ENCODE peak calls at places on chromosomes 11 and 22, in nine cellular contexts. One of them, this sample, is unnamed.
A peak's percentile ranks its signal among the peaks of the same experiment; 100 is the strongest.

GRCh38 chr22:46419754-46420571 is 84.4 kb downstream of the TRMU start:
- DNase-seq in K562: no peak
- DNase-seq in tibial artery: no peak
- DNase-seq in lower lobe of right lung: no peak
- DNase-seq in fibroblast of mammary gland: no peak
- DNase-seq in A549: no peak
- DNase-seq in cardiac fibroblast: no peak
- DNase-seq in fibroblast of pulmonary artery: no peak
- DNase-seq in heart right ventricle: no peak
- DNase-seq in this sample: no peak

GRCh38 chr11:31645747-31646146 is 136.2 kb downstream of the ELP4 start:
- DNase-seq in K562: peak; percentile 23
- DNase-seq in tibial artery: no peak
- DNase-seq in lower lobe of right lung: no peak
- DNase-seq in fibroblast of mammary gland: peak; percentile 91
- DNase-seq in A549: peak; percentile 76
- DNase-seq in cardiac fibroblast: peak; percentile 83
- DNase-seq in fibroblast of pulmonary artery: peak; percentile 92
- DNase-seq in heart right ventricle: no peak
- DNase-seq in this sample: peak; percentile 41

GRCh38 chr11:73757598-73757997 is 3.3 kb downstream of the RAB6A start:
- DNase-seq in K562: no peak
- DNase-seq in tibial artery: no peak
- DNase-seq in lower lobe of right lung: no peak
- DNase-seq in fibroblast of mammary gland: peak; percentile 18
- DNase-seq in A549: no peak
- DNase-seq in cardiac fibroblast: no peak
- DNase-seq in fibroblast of pulmonary artery: peak; percentile 17
- DNase-seq in heart right ventricle: no peak
- DNase-seq in this sample: no peak

GRCh38 chr11:2214527-2215229 is 43.1 kb upstream of the TH start:
- DNase-seq in K562: no peak
- DNase-seq in tibial artery: no peak
- DNase-seq in lower lobe of right lung: peak; percentile 29
- DNase-seq in fibroblast of mammary gland: no peak
- DNase-seq in A549: no peak
- DNase-seq in cardiac fibroblast: no peak
- DNase-seq in fibroblast of pulmonary artery: no peak
- DNase-seq in heart right ventricle: no peak
- DNase-seq in this sample: no peak

GRCh38 chr11:27204527-27204926 is 158.5 kb downstream of the CCDC34 start:
- DNase-seq in K562: peak; percentile 61
- DNase-seq in tibial artery: no peak
- DNase-seq in lower lobe of right lung: no peak
- DNase-seq in fibroblast of mammary gland: peak; percentile 42
- DNase-seq in A549: peak; percentile 60
- DNase-seq in cardiac fibroblast: peak; percentile 28
- DNase-seq in fibroblast of pulmonary artery: no peak
- DNase-seq in heart right ventricle: no peak
- DNase-seq in this sample: no peak

GRCh38 chr11:3609416-3610265 is 32.2 kb downstream of the ART5 start:
- DNase-seq in K562: peak; percentile 70
- DNase-seq in tibial artery: no peak
- DNase-seq in lower lobe of right lung: no peak
- DNase-seq in fibroblast of mammary gland: peak; percentile 42
- DNase-seq in A549: peak; percentile 47
- DNase-seq in cardiac fibroblast: peak; percentile 56
- DNase-seq in fibroblast of pulmonary artery: peak; percentile 57
- DNase-seq in heart right ventricle: no peak
- DNase-seq in this sample: no peak

GRCh38 chr22:42383851-42384417 is 48.3 kb downstream of the NFAM1 start:
- DNase-seq in K562: no peak
- DNase-seq in tibial artery: no peak
- DNase-seq in lower lobe of right lung: no peak
- DNase-seq in fibroblast of mammary gland: no peak
- DNase-seq in A549: no peak
- DNase-seq in cardiac fibroblast: no peak
- DNase-seq in fibroblast of pulmonary artery: no peak
- DNase-seq in heart right ventricle: no peak
- DNase-seq in this sample: no peak

GRCh38 chr22:20672082-20672424 is 101.9 kb upstream of the SERPIND1 start:
- DNase-seq in K562: no peak
- DNase-seq in tibial artery: no peak
- DNase-seq in lower lobe of right lung: no peak
- DNase-seq in fibroblast of mammary gland: no peak
- DNase-seq in A549: no peak
- DNase-seq in cardiac fibroblast: no peak
- DNase-seq in fibroblast of pulmonary artery: no peak
- DNase-seq in heart right ventricle: no peak
- DNase-seq in this sample: no peak

GRCh38 chr11:124746621-124747243 is 5.3 kb downstream of the VSIG2 start:
- DNase-seq in K562: peak; percentile 73
- DNase-seq in tibial artery: peak; percentile 91
- DNase-seq in lower lobe of right lung: peak; percentile 91
- DNase-seq in fibroblast of mammary gland: peak; percentile 41
- DNase-seq in A549: peak; percentile 84
- DNase-seq in cardiac fibroblast: peak; percentile 74
- DNase-seq in fibroblast of pulmonary artery: peak; percentile 57
- DNase-seq in heart right ventricle: peak; percentile 82
- DNase-seq in this sample: no peak

GRCh38 chr11:119100246-119100959 is 1.2 kb downstream of the DPAGT1 start:
- DNase-seq in K562: peak; percentile 64
- DNase-seq in tibial artery: no peak
- DNase-seq in lower lobe of right lung: no peak
- DNase-seq in fibroblast of mammary gland: peak; percentile 65
- DNase-seq in A549: peak; percentile 51
- DNase-seq in cardiac fibroblast: peak; percentile 75
- DNase-seq in fibroblast of pulmonary artery: peak; percentile 66
- DNase-seq in heart right ventricle: no peak
- DNase-seq in this sample: no peak

GRCh38 chr11:118078972-118079411 is 2.1 kb downstream of the TMPRSS4 start:
- DNase-seq in K562: no peak
- DNase-seq in tibial artery: no peak
- DNase-seq in lower lobe of right lung: no peak
- DNase-seq in fibroblast of mammary gland: no peak
- DNase-seq in A549: no peak
- DNase-seq in cardiac fibroblast: no peak
- DNase-seq in fibroblast of pulmonary artery: no peak
- DNase-seq in heart right ventricle: no peak
- DNase-seq in this sample: no peak

GRCh38 chr11:122344281-122344680 is 228.3 kb upstream of the BLID start:
- DNase-seq in K562: no peak
- DNase-seq in tibial artery: no peak
- DNase-seq in lower lobe of right lung: no peak
- DNase-seq in fibroblast of mammary gland: peak; percentile 95
- DNase-seq in A549: no peak
- DNase-seq in cardiac fibroblast: peak; percentile 97
- DNase-seq in fibroblast of pulmonary artery: peak; percentile 90
- DNase-seq in heart right ventricle: no peak
- DNase-seq in this sample: peak; percentile 55

GRCh38 chr11:120577624-120578363 is 66.2 kb downstream of the GRIK4 start:
- DNase-seq in K562: no peak
- DNase-seq in tibial artery: no peak
- DNase-seq in lower lobe of right lung: peak; percentile 10
- DNase-seq in fibroblast of mammary gland: no peak
- DNase-seq in A549: no peak
- DNase-seq in cardiac fibroblast: no peak
- DNase-seq in fibroblast of pulmonary artery: no peak
- DNase-seq in heart right ventricle: no peak
- DNase-seq in this sample: no peak

GRCh38 chr11:113179181-113179701 is 135.1 kb upstream of the TTC12 start:
- DNase-seq in K562: no peak
- DNase-seq in tibial artery: no peak
- DNase-seq in lower lobe of right lung: no peak
- DNase-seq in fibroblast of mammary gland: no peak
- DNase-seq in A549: no peak
- DNase-seq in cardiac fibroblast: no peak
- DNase-seq in fibroblast of pulmonary artery: no peak
- DNase-seq in heart right ventricle: no peak
- DNase-seq in this sample: no peak

GRCh38 chr11:44079376-44079775 is 13.3 kb downstream of the ACCS start:
- DNase-seq in K562: no peak
- DNase-seq in tibial artery: no peak
- DNase-seq in lower lobe of right lung: no peak
- DNase-seq in fibroblast of mammary gland: no peak
- DNase-seq in A549: no peak
- DNase-seq in cardiac fibroblast: no peak
- DNase-seq in fibroblast of pulmonary artery: no peak
- DNase-seq in heart right ventricle: no peak
- DNase-seq in this sample: no peak

GRCh38 chr11:13772223-13773046 is 104.0 kb downstream of the FAR1 start:
- DNase-seq in K562: peak; percentile 78
- DNase-seq in tibial artery: no peak
- DNase-seq in lower lobe of right lung: no peak
- DNase-seq in fibroblast of mammary gland: peak; percentile 75
- DNase-seq in A549: peak; percentile 72
- DNase-seq in cardiac fibroblast: peak; percentile 79
- DNase-seq in fibroblast of pulmonary artery: peak; percentile 80
- DNase-seq in heart right ventricle: no peak
- DNase-seq in this sample: peak; percentile 1

GRCh38 chr11:13775471-13775870 is 107.0 kb downstream of the FAR1 start:
- DNase-seq in K562: no peak
- DNase-seq in tibial artery: no peak
- DNase-seq in lower lobe of right lung: no peak
- DNase-seq in fibroblast of mammary gland: no peak
- DNase-seq in A549: peak; percentile 9
- DNase-seq in cardiac fibroblast: no peak
- DNase-seq in fibroblast of pulmonary artery: no peak
- DNase-seq in heart right ventricle: no peak
- DNase-seq in this sample: no peak

GRCh38 chr11:13777341-13777985 is 109.0 kb downstream of the FAR1 start:
- DNase-seq in K562: no peak
- DNase-seq in tibial artery: no peak
- DNase-seq in lower lobe of right lung: no peak
- DNase-seq in fibroblast of mammary gland: no peak
- DNase-seq in A549: no peak
- DNase-seq in cardiac fibroblast: no peak
- DNase-seq in fibroblast of pulmonary artery: no peak
- DNase-seq in heart right ventricle: no peak
- DNase-seq in this sample: no peak

GRCh38 chr11:13778345-13778744 is 109.9 kb downstream of the FAR1 start:
- DNase-seq in K562: no peak
- DNase-seq in tibial artery: no peak
- DNase-seq in lower lobe of right lung: no peak
- DNase-seq in fibroblast of mammary gland: no peak
- DNase-seq in A549: no peak
- DNase-seq in cardiac fibroblast: no peak
- DNase-seq in fibroblast of pulmonary artery: no peak
- DNase-seq in heart right ventricle: no peak
- DNase-seq in this sample: no peak

DNA sequence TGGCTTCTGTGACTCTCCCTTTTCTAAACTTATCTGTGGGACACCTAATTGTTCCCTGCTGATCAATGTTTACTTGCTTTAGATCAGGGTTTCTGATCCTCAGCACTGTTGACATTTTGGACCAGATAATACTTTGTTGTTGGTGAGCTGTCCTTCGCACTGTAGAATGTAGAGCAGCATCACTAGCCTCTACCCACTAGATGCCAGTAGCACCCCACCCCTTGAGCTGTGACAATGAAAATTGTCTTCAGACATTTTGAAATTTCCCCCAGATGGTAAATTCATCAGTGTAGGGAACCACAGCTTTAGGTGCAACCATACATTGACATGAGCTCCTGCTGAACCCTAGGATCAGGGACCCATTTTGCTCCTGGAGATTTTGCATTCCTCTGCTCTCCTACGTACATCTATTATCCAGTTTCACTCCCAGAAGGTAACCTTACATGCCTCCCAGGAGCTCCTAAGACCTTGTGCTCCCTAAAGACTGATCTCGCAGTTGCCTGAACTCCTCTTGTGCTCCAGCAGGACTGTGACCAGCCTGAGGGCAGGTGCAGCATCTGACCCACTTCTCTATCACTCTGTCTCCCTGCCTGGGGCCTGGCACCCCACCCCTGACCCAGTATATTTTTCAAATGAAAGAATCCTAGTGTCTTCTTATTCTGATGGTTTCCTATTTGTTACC is 107.8 kb downstream of the FAR1 start:
- DNase-seq in K562: peak; percentile 14
- DNase-seq in tibial artery: no peak
- DNase-seq in lower lobe of right lung: no peak
- DNase-seq in fibroblast of mammary gland: no peak
- DNase-seq in A549: peak; percentile 3
- DNase-seq in cardiac fibroblast: peak; percentile 7
- DNase-seq in fibroblast of pulmonary artery: peak; percentile 6
- DNase-seq in heart right ventricle: no peak
- DNase-seq in this sample: no peak
- TF ChIP-seq CTCF in K562: peak; percentile 61
- TF ChIP-seq CTCF in tibial artery: no peak
- TF ChIP-seq CTCF in lower lobe of right lung: no peak
- TF ChIP-seq CTCF in fibroblast of mammary gland: peak; percentile 23
- TF ChIP-seq CTCF in A549: peak; percentile 13
- TF ChIP-seq CTCF in cardiac fibroblast: peak; percentile 18
- TF ChIP-seq CTCF in fibroblast of pulmonary artery: peak; percentile 22
- TF ChIP-seq CTCF in heart right ventricle: peak; percentile 10
- TF ChIP-seq CTCF in this sample: no peak

GRCh38 chr22:37564111-37564711 is 3.9 kb downstream of the CDC42EP1 start:
- DNase-seq in K562: no peak
- DNase-seq in tibial artery: no peak
- DNase-seq in lower lobe of right lung: no peak
- DNase-seq in fibroblast of mammary gland: peak; percentile 35
- DNase-seq in A549: no peak
- DNase-seq in cardiac fibroblast: peak; percentile 93
- DNase-seq in fibroblast of pulmonary artery: peak; percentile 93
- DNase-seq in heart right ventricle: no peak
- DNase-seq in this sample: no peak
- H3K4me3 ChIP-seq in K562: no peak overlapping the region
- H3K4me3 ChIP-seq in tibial artery: peak overlapping the region; percentile 85
- H3K4me3 ChIP-seq in lower lobe of right lung: peak overlapping the region; percentile 8
- H3K4me3 ChIP-seq in fibroblast of mammary gland: no peak overlapping the region
- H3K4me3 ChIP-seq in A549: no peak overlapping the region
- H3K4me3 ChIP-seq in cardiac fibroblast: peak overlapping the region; percentile 11
- H3K4me3 ChIP-seq in fibroblast of pulmonary artery: peak overlapping the region; percentile 49
- H3K4me3 ChIP-seq in heart right ventricle: no peak overlapping the region
- H3K4me3 ChIP-seq in this sample: no peak overlapping the region

GRCh38 chr11:101880208-101880607 is 34.6 kb upstream of the CEP126 start:
- DNase-seq in K562: peak; percentile 15
- DNase-seq in tibial artery: no peak
- DNase-seq in lower lobe of right lung: no peak
- DNase-seq in fibroblast of mammary gland: peak; percentile 82
- DNase-seq in A549: peak; percentile 81
- DNase-seq in cardiac fibroblast: peak; percentile 85
- DNase-seq in fibroblast of pulmonary artery: peak; percentile 86
- DNase-seq in heart right ventricle: no peak
- DNase-seq in this sample: no peak
- TF ChIP-seq CTCF in K562: peak; percentile 23
- TF ChIP-seq CTCF in tibial artery: no peak
- TF ChIP-seq CTCF in lower lobe of right lung: peak; percentile 17
- TF ChIP-seq CTCF in fibroblast of mammary gland: peak; percentile 62
- TF ChIP-seq CTCF in A549: peak; percentile 48
- TF ChIP-seq CTCF in cardiac fibroblast: peak; percentile 62
- TF ChIP-seq CTCF in fibroblast of pulmonary artery: peak; percentile 65
- TF ChIP-seq CTCF in heart right ventricle: no peak
- TF ChIP-seq CTCF in this sample: peak; percentile 44

DNA sequence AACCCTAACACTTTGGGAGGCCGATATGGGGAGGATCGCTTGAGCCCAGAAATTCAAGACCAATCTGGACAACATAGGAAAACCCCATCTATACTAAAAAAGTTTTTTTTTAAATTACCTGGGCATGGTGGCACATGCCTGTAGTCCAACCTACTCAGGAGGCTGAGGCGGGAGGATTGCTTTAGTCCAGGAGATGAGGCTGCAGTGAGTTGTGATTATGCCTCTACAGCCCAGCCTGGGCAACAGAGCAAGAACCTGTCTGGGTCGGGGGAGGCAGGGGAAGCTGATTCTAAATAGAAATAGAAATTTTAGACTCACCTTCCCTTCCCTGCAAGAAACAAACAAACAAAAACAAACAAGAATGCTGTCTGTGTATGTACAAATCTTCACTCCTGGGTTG is 52.9 kb upstream of the PRODH start:
- DNase-seq in K562: no peak
- DNase-seq in tibial artery: no peak
- DNase-seq in lower lobe of right lung: no peak
- DNase-seq in fibroblast of mammary gland: no peak
- DNase-seq in A549: no peak
- DNase-seq in cardiac fibroblast: no peak
- DNase-seq in fibroblast of pulmonary artery: no peak
- DNase-seq in heart right ventricle: no peak
- DNase-seq in this sample: no peak
- H3K4me3 ChIP-seq in K562: no peak overlapping the region
- H3K4me3 ChIP-seq in tibial artery: no peak overlapping the region
- H3K4me3 ChIP-seq in lower lobe of right lung: no peak overlapping the region
- H3K4me3 ChIP-seq in fibroblast of mammary gland: no peak overlapping the region
- H3K4me3 ChIP-seq in A549: no peak overlapping the region
- H3K4me3 ChIP-seq in cardiac fibroblast: no peak overlapping the region
- H3K4me3 ChIP-seq in fibroblast of pulmonary artery: no peak overlapping the region
- H3K4me3 ChIP-seq in heart right ventricle: no peak overlapping the region
- H3K4me3 ChIP-seq in this sample: no peak overlapping the region